ENCODE peak calls at places on chromosomes 11 and 22, in seven cellular contexts. F is neuronal stem cell, K is psoas muscle, E is pancreas, S is osteoblast, D is fibroblast of lung, B is WERI-Rb-1. L is an unnamed sample. For H3K27me3, the result is how much of the 10 kb centered on the place peaks cover.

GRCh38 chr22:31496735-31497146 is 405 bp downstream of the SFI1 start:
- DNase-seq in K (peak), D (no peak), E (no peak), B (no peak), S (no peak), F (no peak), L (no peak)

GRCh38 chr11:34192481-34193401 is 87.3 kb downstream of the NAT10 start:
- DNase-seq in F (no peak), E (peak), D (peak), B (peak), S (peak), K (peak), L (peak)

GRCh38 chr11:131688056-131688693 is 317.8 kb downstream of the NTM start:
- DNase-seq in K (peak), S (peak), E (no peak), D (peak), F (peak), B (peak), L (peak)

GRCh38 chr22:37121887-37122591 is 12.5 kb upstream of the TMPRSS6 start:
- DNase-seq in K (no peak), D (peak), E (no peak), S (peak), B (no peak), F (no peak), L (no peak)

GRCh38 chr11:68574308-68574707 is 110.0 kb upstream of the GAL start:
- DNase-seq in B (no peak), S (peak), E (no peak), F (no peak), D (peak), K (no peak), L (no peak)

GRCh38 chr22:43802897-43803495 is 9.1 kb downstream of the EFCAB6 start:
- DNase-seq in S (no peak), D (no peak), B (no peak), E (no peak), K (no peak), F (no peak), L (no peak)

GRCh38 chr11:61996933-61997332 is 29.5 kb upstream of the FTH1 start:
- DNase-seq in E (no peak), S (no peak), F (no peak), B (no peak), D (no peak), K (no peak), L (no peak)

GRCh38 chr22:48141301-48141700 is 1378.9 kb downstream of the TBC1D22A start:
- DNase-seq in B (no peak), K (no peak), E (no peak), D (no peak), S (no peak), F (no peak), L (no peak)

GRCh38 chr11:125069008-125069407 is 5.9 kb downstream of the SLC37A2 start:
- DNase-seq in D (peak), B (no peak), K (no peak), E (no peak), S (no peak), F (no peak), L (no peak)

GRCh38 chr11:114042234-114042633 is 17.3 kb upstream of the ZBTB16 start:
- DNase-seq in S (no peak), F (no peak), K (no peak), B (no peak), E (no peak), D (no peak), L (no peak)

GRCh38 chr11:64448599-64449380 is 89.8 kb downstream of the RPS6KA4 start:
- DNase-seq in F (peak), D (peak), B (peak), K (peak), S (peak), E (peak), L (peak)
- H3K27ac ChIP-seq in F (no peak), D (no peak), B (peak), K (peak), S (no peak), E (peak), L (peak)

GRCh38 chr11:102177126-102177525 is 66.9 kb downstream of the YAP1 start:
- DNase-seq in F (no peak), E (no peak), B (no peak), S (no peak), K (no peak), D (no peak), L (no peak)
- H3K27me3 ChIP-seq in F (under half), E (under half), B (under half), S (under half), K (under half), D (under half), L (under half)

GRCh38 chr22:45233827-45234226 is 6.9 kb downstream of the KIAA0930 start:
- DNase-seq in E (no peak), D (no peak), F (no peak), B (no peak), K (no peak), S (peak), L (no peak)

GRCh38 chr22:45237065-45237990 is 3.4 kb downstream of the KIAA0930 start:
- DNase-seq in F (no peak), S (peak), D (no peak), K (no peak), B (no peak), E (no peak), L (no peak)

GRCh38 chr22:45233386-45233785 is 7.3 kb downstream of the KIAA0930 start:
- DNase-seq in B (no peak), F (no peak), S (peak), E (no peak), K (no peak), D (no peak), L (no peak)

GRCh38 chr22:45235101-45235777 is 5.5 kb downstream of the KIAA0930 start:
- DNase-seq in K (peak), E (no peak), S (peak), F (no peak), D (no peak), B (no peak), L (no peak)

GRCh38 chr22:45235851-45236342 is 4.8 kb downstream of the KIAA0930 start:
- DNase-seq in D (no peak), B (no peak), F (no peak), K (no peak), E (peak), S (peak), L (no peak)
- H3K27ac ChIP-seq in D (no peak), B (no peak), F (no peak), K (no peak), E (no peak), S (no peak), L (no peak)

GRCh38 chr11:32931605-32932004 is 39.0 kb downstream of the QSER1 start:
- DNase-seq in S (no peak), E (no peak), D (peak), K (no peak), B (no peak), F (no peak), L (no peak)
- H3K27me3 ChIP-seq in S (under half), E (under half), D (under half), K (under half), B (under half), F (under half), L (under half)